ENCODE peak calls at places on chromosomes 16 and 17, in six cellular contexts. V is RWPE2, Y is adrenal gland, F is activated B cell treated with CpG ODN at 0.5 μM for 24 hours, E is endothelial cell, K is AG04449. S is an unnamed sample.

GRCh38 chr17:29078183-29079045 is 35.5 kb downstream of the PIPOX start:
- DNase-seq in Y (peak; percentile 23), F (no peak), V (no peak), E (no peak), K (no peak), S (no peak)

GRCh38 chr17:44747566-44747965 is 11.2 kb upstream of the ADAM11 start:
- DNase-seq in V (no peak), K (no peak), E (no peak), F (no peak), Y (no peak), S (no peak)

GRCh38 chr17:12046786-12047185 is 26.1 kb downstream of the MAP2K4 start:
- DNase-seq in Y (no peak), F (no peak), V (no peak), K (no peak), E (no peak), S (no peak)

GRCh38 chr17:18066866-18067265 is 20.9 kb upstream of the DRG2 start:
- DNase-seq in V (no peak), Y (no peak), K (no peak), E (no peak), F (no peak), S (no peak)

GRCh38 chr16:66266436-66267286 is 99.8 kb upstream of the CDH5 start:
- DNase-seq in V (peak; percentile 40), E (no peak), F (no peak), K (no peak), Y (peak; percentile 30), S (no peak)

GRCh38 chr17:38598536-38598935 is 7.2 kb downstream of the SRCIN1 start:
- DNase-seq in F (no peak), E (peak; percentile 64), Y (peak; percentile 38), V (no peak), K (no peak), S (no peak)

GRCh38 chr17:44266402-44267164 is 1.4 kb downstream of the SLC4A1 start:
- DNase-seq in F (no peak), V (no peak), Y (peak; percentile 43), E (no peak), K (no peak), S (no peak)

GRCh38 chr16:54446639-54447038 is 160.1 kb upstream of the IRX3 start:
- DNase-seq in F (no peak), K (peak; percentile 79), Y (peak; percentile 68), V (no peak), E (no peak), S (no peak)

GRCh38 chr17:31623990-31624389 is 232.5 kb downstream of the RAB11FIP4 start:
- DNase-seq in K (no peak), Y (no peak), E (no peak), F (no peak), V (no peak), S (no peak)

DNA sequence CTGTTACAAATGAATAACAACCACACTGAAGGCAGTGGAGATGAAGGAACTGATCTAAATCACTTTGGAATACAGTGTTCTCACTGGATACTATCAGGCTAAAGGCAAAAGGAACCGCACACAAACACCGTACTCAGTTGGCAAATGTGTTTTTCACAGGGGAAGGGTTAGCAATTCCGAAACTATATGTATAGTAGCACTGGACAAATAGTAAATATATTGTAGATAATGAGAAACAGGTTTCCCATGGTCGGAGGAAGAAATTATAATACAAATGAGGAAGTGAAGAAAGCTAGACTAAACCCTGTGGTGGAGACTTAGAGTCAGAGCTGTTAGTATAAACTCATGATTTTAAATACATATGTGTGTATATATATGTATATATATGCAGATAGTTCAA is 414.1 kb upstream of the SALL1 start:
- DNase-seq in K (no peak), Y (no peak), E (no peak), F (no peak), V (no peak), S (no peak)
- TF ChIP-seq CTCF in K (no peak), Y (no peak), E (no peak), F (no peak), V (no peak), S (no peak)

GRCh38 chr16:2882460-2883026 is 472 bp upstream of the FLYWCH2 start:
- DNase-seq in F (peak; percentile 86), Y (peak; percentile 99), V (peak; percentile 98), E (peak; percentile 86), K (peak; percentile 93), S (peak; percentile 98)

GRCh38 chr16:2884041-2884451 is 1.0 kb downstream of the FLYWCH2 start:
- DNase-seq in E (no peak), V (no peak), K (no peak), Y (no peak), F (no peak), S (no peak)

GRCh38 chr16:2879854-2880508 is 3.0 kb upstream of the FLYWCH2 start:
- DNase-seq in K (no peak), F (no peak), E (no peak), Y (peak; percentile 12), V (no peak), S (no peak)

DNA sequence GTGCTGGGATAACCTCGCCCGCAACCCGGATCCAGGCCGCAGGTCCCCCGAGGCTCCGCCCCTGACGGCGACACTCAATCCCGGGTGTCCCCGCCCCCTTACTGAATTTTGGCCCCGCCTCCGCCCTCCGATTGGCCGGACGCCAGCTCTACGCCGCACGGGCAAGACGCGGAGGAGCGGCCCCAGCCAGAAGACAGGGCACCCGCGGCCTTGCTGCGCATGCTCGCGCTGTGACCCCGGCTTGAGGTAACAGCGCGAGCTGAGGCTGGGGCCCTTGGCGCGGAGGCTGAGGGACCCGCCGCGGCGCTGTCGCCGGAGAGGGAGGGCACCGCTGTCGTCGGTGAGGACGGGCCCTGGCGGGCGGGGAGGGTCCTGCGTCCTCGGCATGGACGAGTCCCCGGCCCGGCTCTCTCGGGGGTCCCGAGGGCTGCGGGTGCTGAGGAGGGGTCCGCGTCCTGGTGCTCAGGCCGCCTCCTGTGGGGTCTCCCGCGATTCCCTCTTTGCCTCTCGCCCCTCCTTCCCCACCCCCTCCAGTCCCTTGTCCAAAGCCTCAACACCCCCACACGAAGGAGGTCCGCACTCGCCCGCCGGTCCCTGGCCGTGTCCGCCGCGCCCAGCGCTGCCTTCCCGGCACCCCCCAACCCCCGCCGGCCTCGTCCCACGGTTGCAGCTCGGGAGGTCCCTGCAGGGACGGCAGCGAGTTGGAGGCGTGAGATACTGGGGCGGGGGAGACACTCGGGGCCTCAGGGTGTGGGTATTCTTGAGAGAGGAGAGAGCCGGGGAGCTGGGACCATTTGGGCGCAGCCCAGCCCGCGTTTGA is at the start of gene FLYWCH2:
- DNase-seq in E (peak; percentile 100), F (peak; percentile 100), K (peak; percentile 63), V (peak; percentile 94), Y (peak; percentile 99), S (peak; percentile 99)
- TF ChIP-seq CTCF in E (peak; percentile 29), F (no peak), K (no peak), V (no peak), Y (peak; percentile 40), S (peak; percentile 48)

GRCh38 chr17:8108972-8109668 is 9.2 kb downstream of the ALOXE3 start:
- DNase-seq in K (no peak), F (no peak), Y (no peak), V (no peak), E (no peak), S (no peak)

GRCh38 chr17:8110907-8111306 is 7.4 kb downstream of the ALOXE3 start:
- DNase-seq in Y (no peak), V (no peak), K (no peak), F (no peak), E (no peak), S (no peak)

GRCh38 chr17:8109669-8110455 is 8.5 kb downstream of the ALOXE3 start:
- DNase-seq in K (no peak), Y (peak; percentile 51), V (no peak), E (peak; percentile 72), F (peak; percentile 79), S (no peak)

GRCh38 chr17:8105957-8106398 is 12.3 kb downstream of the ALOXE3 start:
- DNase-seq in Y (no peak), E (no peak), K (no peak), F (no peak), V (no peak), S (no peak)

DNA sequence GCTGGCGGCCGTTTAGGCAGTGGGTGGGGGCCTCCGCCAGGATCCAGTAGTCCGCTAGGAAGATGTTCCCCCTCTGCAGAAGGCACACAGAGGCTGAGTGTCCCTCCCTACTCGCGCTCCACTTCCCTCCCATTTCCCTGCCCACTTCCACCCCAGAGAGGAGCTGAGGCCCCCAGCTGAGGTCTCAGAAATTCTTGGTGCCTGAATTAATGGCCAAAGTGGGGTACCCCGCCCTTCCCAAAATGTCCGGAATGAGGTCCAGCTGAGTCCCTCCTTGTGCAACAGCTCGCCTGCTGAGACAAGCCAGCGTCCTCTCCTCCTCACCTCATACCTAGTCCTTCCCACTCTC is 7.9 kb downstream of the ALOXE3 start:
- DNase-seq in Y (no peak), F (no peak), E (no peak), K (no peak), V (no peak), S (no peak)
- TF ChIP-seq CTCF in Y (no peak), F (no peak), E (peak; percentile 37), K (no peak), V (peak; percentile 50), S (peak; percentile 39)

GRCh38 chr17:3691539-3692166 is 4.3 kb downstream of the P2RX5 start:
- DNase-seq in E (no peak), Y (no peak), F (no peak), K (no peak), V (no peak), S (no peak)
- TF ChIP-seq CTCF in E (no peak), Y (no peak), F (no peak), K (no peak), V (no peak), S (no peak)

GRCh38 chr16:13540771-13541170 is 379.2 kb upstream of the ERCC4 start:
- DNase-seq in Y (no peak), K (no peak), E (no peak), F (no peak), V (no peak), S (no peak)
- TF ChIP-seq CTCF in Y (no peak), K (no peak), E (no peak), F (no peak), V (no peak), S (no peak)

GRCh38 chr17:76132574-76133338 is 8.3 kb downstream of the FOXJ1 start:
- DNase-seq in F (no peak), V (peak; percentile 91), K (no peak), E (no peak), Y (no peak), S (no peak)
- TF ChIP-seq CTCF in F (no peak), V (no peak), K (no peak), E (no peak), Y (no peak), S (no peak)

DNA sequence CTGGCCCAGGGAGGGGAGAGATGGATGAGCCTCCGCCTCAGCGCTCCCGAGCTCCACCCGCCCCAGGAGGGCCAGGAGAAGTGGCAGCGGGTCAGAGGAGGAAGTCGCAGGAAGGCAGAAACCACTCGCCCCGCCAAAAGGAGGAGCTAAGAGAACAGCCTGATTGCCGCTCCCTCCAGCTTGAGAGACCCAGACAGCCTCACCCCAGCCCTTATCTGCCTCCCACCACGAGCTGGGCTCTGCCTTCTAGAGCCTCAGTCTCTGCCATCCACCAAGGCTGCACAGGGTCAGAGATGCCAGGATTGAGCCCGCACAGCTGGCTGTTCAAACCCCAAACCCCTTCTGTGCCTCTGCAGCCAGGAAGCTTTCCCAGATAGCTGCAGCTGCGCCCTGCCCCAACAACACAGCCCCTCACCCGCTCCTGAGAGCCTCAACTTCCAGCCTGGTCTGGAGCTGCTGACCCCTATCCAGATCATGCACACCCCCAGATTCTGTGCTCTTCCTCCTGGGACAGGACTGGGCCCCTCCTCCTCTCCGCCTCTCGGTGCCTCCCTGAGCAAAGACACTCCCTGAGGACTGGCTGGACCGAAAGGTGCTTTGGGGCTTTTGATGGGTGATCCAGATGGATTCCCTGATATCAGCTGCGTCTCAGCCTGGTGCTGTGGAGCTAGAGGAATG is 1.0 kb upstream of the ATP2A3 start:
- DNase-seq in K (no peak), Y (peak; percentile 76), F (peak; percentile 64), E (peak; percentile 64), V (no peak), S (no peak)
- TF ChIP-seq CTCF in K (no peak), Y (no peak), F (no peak), E (no peak), V (no peak), S (no peak)

GRCh38 chr17:42388381-42389134 is at the start of gene STAT3:
- DNase-seq in Y (peak; percentile 100), E (peak; percentile 100), V (peak; percentile 100), K (peak; percentile 98), F (peak; percentile 100), S (peak; percentile 100)
- TF ChIP-seq CTCF in Y (peak; percentile 29), E (no peak), V (no peak), K (no peak), F (no peak), S (peak; percentile 13)